ENCODE peak calls at places on chromosomes 12 and 14, in five cellular contexts. J, C, G, K and B are unnamed samples.

GRCh38 chr12:52776913-52777395 is at the start of gene KRT76:
- DNase-seq in J (no peak), C (no peak), G (no peak), K (no peak), B (no peak)

GRCh38 chr12:109199324-109199723 is 82.9 kb downstream of the ACACB start:
- DNase-seq in J (no peak), C (no peak), G (no peak), K (no peak), B (no peak)

GRCh38 chr14:63438065-63438757 is 105.0 kb downstream of the PPP2R5E start:
- DNase-seq in J (peak; percentile 58), C (no peak), G (no peak), K (peak; percentile 26), B (peak; percentile 74)

GRCh38 chr12:14366211-14366762 is 805 bp downstream of the ATF7IP start:
- DNase-seq in J (no peak), C (no peak), G (no peak), K (no peak), B (no peak)

GRCh38 chr12:48810817-48811453 is 7.4 kb upstream of the CACNB3 start:
- DNase-seq in J (no peak), C (no peak), G (no peak), K (no peak), B (peak; percentile 67)

GRCh38 chr14:35779368-35779767 is 29.7 kb downstream of the RALGAPA1 start:
- DNase-seq in J (no peak), C (no peak), G (no peak), K (no peak), B (no peak)

GRCh38 chr12:60333461-60333860 is 737.6 kb downstream of the SLC16A7 start:
- DNase-seq in J (no peak), C (no peak), G (no peak), K (no peak), B (no peak)

GRCh38 chr12:8697120-8697475 is 693 bp upstream of the RIMKLB start:
- DNase-seq in J (no peak), C (no peak), G (no peak), K (no peak), B (no peak)

GRCh38 chr12:71155228-71155627 is 2.6 kb downstream of the TSPAN8 start:
- DNase-seq in J (no peak), C (no peak), G (no peak), K (no peak), B (no peak)

GRCh38 chr14:99248761-99249171 is 23.2 kb downstream of the BCL11B start:
- DNase-seq in J (no peak), C (no peak), G (no peak), K (no peak), B (no peak)

GRCh38 chr12:103928736-103929050 is 1.5 kb upstream of the HSP90B1 start:
- DNase-seq in J (peak; percentile 70), C (peak; percentile 3), G (no peak), K (no peak), B (peak; percentile 22)

GRCh38 chr12:121452356-121453021 is 52.6 kb downstream of the RNF34 start:
- DNase-seq in J (peak; percentile 76), C (no peak), G (no peak), K (no peak), B (peak; percentile 45)

GRCh38 chr12:32344047-32344446 is 55.3 kb upstream of the FGD4 start:
- DNase-seq in J (no peak), C (no peak), G (no peak), K (no peak), B (no peak)

GRCh38 chr14:78403278-78403815 is 233.2 kb downstream of the NRXN3 start:
- DNase-seq in J (no peak), C (no peak), G (peak; percentile 46), K (no peak), B (no peak)

GRCh38 chr12:46303039-46303666 is 34.3 kb upstream of the SLC38A1 start:
- DNase-seq in J (peak; percentile 60), C (no peak), G (no peak), K (no peak), B (no peak)

GRCh38 chr12:106226884-106227640 is 20.8 kb downstream of the CKAP4 start:
- DNase-seq in J (no peak), C (no peak), G (no peak), K (peak; percentile 87), B (peak; percentile 43)

GRCh38 chr12:66984962-66985361 is 284.2 kb upstream of the CAND1 start:
- DNase-seq in J (no peak), C (no peak), G (no peak), K (no peak), B (no peak)

GRCh38 chr14:21090194-21090939 is 8.1 kb downstream of the ZNF219 start:
- DNase-seq in J (peak; percentile 59), C (no peak), G (peak; percentile 90), K (peak; percentile 58), B (no peak)

GRCh38 chr14:92527724-92528123 is 14.1 kb downstream of the RIN3 start:
- DNase-seq in J (no peak), C (no peak), G (no peak), K (no peak), B (no peak)

GRCh38 chr14:92532490-92533163 is 19.0 kb downstream of the RIN3 start:
- DNase-seq in J (no peak), C (no peak), G (no peak), K (no peak), B (no peak)

GRCh38 chr14:92528486-92529100 is 15.0 kb downstream of the RIN3 start:
- DNase-seq in J (no peak), C (no peak), G (no peak), K (no peak), B (no peak)

GRCh38 chr14:92529895-92530294 is 16.3 kb downstream of the RIN3 start:
- DNase-seq in J (no peak), C (no peak), G (no peak), K (no peak), B (no peak)

DNA sequence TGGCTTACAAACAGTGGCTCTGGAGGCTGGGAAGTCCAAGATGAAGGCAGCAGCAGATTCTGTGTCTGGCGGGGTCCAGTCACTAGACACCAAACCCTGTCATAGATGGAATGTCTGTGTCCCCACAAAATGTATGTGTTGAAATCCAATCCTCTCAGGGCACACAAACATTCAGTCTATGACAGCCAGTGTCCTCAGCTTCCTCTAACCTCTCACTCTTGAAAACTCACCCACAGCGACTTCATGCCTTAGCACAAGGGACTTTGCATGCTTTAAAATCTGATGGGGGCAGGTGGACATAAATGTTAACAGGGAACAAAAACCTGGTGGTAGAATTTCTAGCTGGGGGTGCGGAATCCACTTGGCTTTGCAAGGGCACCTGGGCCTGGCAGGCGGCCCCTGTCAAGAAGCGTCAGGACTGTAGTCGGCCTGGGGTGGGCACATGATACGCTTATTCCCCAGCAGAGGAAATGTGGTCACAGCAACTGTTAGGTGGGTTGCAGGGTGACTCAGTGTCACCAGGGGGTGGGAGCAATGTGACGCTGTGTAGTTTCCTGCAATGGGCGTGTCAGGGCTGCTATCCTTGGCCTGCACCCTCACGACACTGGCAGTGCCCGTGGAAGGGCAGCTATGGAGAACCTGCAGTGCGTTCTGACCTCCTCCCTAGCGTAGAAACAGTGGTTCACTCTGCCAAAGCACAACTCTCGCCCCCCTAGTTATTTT is 17.7 kb downstream of the RIN3 start:
- DNase-seq in J (no peak), C (no peak), G (no peak), K (no peak), B (no peak)
- TF ChIP-seq POLR2A in J (no peak), C (no peak), G (no peak), K (no peak), B (no peak)

DNA sequence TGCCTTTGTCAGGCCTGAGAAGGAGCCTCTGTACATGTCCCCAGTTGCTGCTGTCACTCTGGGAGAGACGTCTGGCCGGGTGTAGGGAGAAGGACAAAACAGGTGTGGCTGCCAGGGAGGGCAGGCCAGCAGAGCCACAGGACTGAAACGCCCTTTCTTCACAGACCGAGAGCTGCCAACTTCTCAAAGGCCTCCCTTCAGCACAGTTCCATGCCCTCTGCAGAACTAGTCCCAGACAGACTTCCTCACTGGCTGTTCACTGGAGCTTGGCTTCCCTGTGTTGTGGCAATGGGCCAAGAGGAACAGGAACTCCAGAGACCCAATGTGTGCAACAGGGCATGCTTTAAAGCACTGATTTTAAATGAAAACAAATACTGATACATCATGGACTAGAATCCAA is 50.7 kb upstream of the PNMA1 start:
- DNase-seq in J (peak; percentile 79), C (no peak), G (no peak), K (no peak), B (no peak)
- H3K4me1 ChIP-seq in J (peaks cover 92% of the 10 kb centered on the region), C (peaks cover 67% of the 10 kb centered on the region), G (peaks cover 13% of the 10 kb centered on the region), K (peaks cover 61% of the 10 kb centered on the region), B (peaks cover 29% of the 10 kb centered on the region)

GRCh38 chr12:51524386-51524901 is 66.6 kb upstream of the SCN8A start:
- DNase-seq in J (no peak), C (no peak), G (no peak), K (no peak), B (no peak)

GRCh38 chr12:51520576-51521325 is 70.3 kb upstream of the SCN8A start:
- DNase-seq in J (no peak), C (no peak), G (peak; percentile 52), K (no peak), B (no peak)

GRCh38 chr12:51522696-51523095 is 68.3 kb upstream of the SCN8A start:
- DNase-seq in J (no peak), C (no peak), G (no peak), K (no peak), B (no peak)

GRCh38 chr12:51519755-51520154 is 71.3 kb upstream of the SCN8A start:
- DNase-seq in J (no peak), C (no peak), G (no peak), K (no peak), B (no peak)

DNA sequence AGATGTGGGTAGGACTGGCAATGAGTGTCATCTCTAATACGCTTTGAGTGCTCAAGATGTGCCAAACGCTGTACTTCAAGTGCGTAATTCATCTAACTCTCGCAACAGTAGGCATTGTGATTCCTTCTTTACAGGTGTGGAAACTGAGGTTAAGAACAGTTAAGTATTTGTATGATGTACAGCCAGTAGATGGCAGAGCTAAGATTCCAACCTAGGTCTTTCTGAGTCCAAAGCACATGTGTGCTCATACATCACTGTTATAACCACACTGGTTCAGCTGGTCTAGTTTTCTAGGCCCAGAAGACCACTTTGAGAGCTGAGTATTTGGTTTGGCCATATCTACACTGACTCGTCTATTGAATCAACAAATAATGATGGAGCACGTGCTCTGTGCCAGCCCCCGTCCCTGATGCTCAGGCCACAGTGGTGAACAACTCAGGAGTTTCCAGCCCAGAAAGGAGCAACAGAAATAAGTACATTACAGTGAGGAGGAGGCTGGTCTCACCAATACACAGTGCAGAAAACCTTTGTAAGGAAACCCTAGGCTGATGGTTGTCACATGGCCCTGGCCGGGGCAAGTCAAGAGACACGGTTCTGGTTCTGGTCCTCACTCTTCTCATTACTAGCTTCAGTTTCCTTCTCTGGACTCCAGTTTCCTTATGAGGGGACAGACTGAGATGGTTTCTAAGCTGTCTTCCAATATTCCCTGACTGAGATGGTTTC is 69.3 kb upstream of the SCN8A start:
- DNase-seq in J (no peak), C (no peak), G (no peak), K (no peak), B (no peak)
- TF ChIP-seq CTCF in J (no peak), C (no peak), G (no peak), K (peak; percentile 16), B (no peak)

GRCh38 chr12:54017845-54018607 is 9.2 kb downstream of the HOXC8 start:
- DNase-seq in J (peak; percentile 63), C (peak; percentile 21), G (peak; percentile 83), K (peak; percentile 92), B (peak; percentile 93)

GRCh38 chr12:54018608-54018984 is 9.6 kb upstream of the HOXC6 start:
- DNase-seq in J (no peak), C (no peak), G (peak; percentile 64), K (peak; percentile 39), B (no peak)

GRCh38 chr12:54016478-54016964 is 7.7 kb downstream of the HOXC8 start:
- DNase-seq in J (no peak), C (no peak), G (no peak), K (peak; percentile 78), B (peak; percentile 49)

GRCh38 chr12:54016051-54016450 is 7.3 kb downstream of the HOXC8 start:
- DNase-seq in J (no peak), C (no peak), G (no peak), K (no peak), B (no peak)

GRCh38 chr12:54017027-54017788 is 8.4 kb downstream of the HOXC8 start:
- DNase-seq in J (no peak), C (no peak), G (peak; percentile 56), K (peak; percentile 83), B (no peak)
- TF ChIP-seq POLR2A in J (no peak), C (no peak), G (no peak), K (peak; percentile 17), B (no peak)